ENCODE peak calls at places on chromosomes 6 and 20, in four cellular contexts. D is SK-N-SH, Q is GM12878, J is K562. Z is an unnamed sample.

GRCh38 chr6:100670056-100670455 is 205.3 kb upstream of the SIM1 start:
- DNase-seq in D (no peak), Q (no peak), J (no peak), Z (no peak)

GRCh38 chr6:101276066-101276465 is 117.4 kb upstream of the GRIK2 start:
- DNase-seq in D (no peak), Q (no peak), J (no peak), Z (no peak)

GRCh38 chr6:70110128-70111022 is 192.5 kb downstream of the COL9A1 start:
- DNase-seq in D (no peak), J (no peak), Q (no peak), Z (no peak)

GRCh38 chr6:137094411-137095008 is 49.7 kb upstream of the IL20RA start:
- DNase-seq in D (peak), J (peak), Q (peak), Z (peak)

GRCh38 chr20:47278907-47279348 is 77.6 kb downstream of the ZMYND8 start:
- DNase-seq in J (peak), D (no peak), Q (no peak), Z (no peak)

GRCh38 chr6:166651408-166651807 is 24.4 kb upstream of the RPS6KA2 start:
- DNase-seq in J (no peak), Q (no peak), D (no peak), Z (no peak)

GRCh38 chr6:21214738-21215448 is 378.7 kb upstream of the SOX4 start:
- DNase-seq in D (no peak), J (no peak), Q (no peak), Z (no peak)

GRCh38 chr6:117536317-117536716 is 53.8 kb downstream of the DCBLD1 start:
- DNase-seq in D (no peak), Q (no peak), J (no peak), Z (no peak)

GRCh38 chr6:2324166-2324953 is 79.0 kb upstream of the GMDS start:
- DNase-seq in J (no peak), Q (no peak), D (no peak), Z (no peak)

DNA sequence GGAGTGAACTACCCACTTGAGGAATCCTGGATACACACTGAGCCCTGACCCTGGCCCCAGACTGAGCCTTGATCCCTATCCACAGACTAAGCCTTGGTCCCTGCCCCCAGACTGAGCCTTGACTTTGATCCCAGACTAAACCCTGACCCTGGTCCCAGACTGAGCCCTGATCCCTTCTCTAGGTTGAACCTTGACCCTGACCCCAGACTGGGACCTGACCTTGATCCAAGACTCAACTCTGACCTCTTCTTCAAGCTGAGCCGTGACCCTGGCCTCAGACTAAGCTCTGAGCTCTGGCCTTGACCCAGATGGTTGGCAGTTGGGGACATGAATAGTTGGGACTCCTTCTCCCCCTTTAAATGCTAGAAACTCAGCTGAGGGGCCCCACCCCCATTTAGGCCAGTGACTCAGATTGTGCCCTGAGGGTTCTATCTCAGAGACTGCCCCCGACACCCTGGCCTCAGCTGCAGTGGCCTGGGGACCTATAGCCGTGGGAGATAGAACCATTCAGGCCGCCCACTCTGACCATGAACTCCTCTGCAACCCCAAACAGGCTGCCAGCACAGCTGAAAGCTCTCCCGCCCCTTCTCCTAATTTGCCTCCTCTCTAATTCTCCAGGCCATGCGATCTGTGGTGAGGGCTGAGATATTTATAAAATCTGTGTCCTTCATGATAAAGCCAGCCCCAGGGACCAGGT is 84.7 kb downstream of the DLGAP4 start:
- DNase-seq in Q (no peak), D (no peak), J (no peak), Z (no peak)
- TF ChIP-seq RCOR1 in Q (no peak), D (no peak), J (no peak), Z (no peak)

DNA sequence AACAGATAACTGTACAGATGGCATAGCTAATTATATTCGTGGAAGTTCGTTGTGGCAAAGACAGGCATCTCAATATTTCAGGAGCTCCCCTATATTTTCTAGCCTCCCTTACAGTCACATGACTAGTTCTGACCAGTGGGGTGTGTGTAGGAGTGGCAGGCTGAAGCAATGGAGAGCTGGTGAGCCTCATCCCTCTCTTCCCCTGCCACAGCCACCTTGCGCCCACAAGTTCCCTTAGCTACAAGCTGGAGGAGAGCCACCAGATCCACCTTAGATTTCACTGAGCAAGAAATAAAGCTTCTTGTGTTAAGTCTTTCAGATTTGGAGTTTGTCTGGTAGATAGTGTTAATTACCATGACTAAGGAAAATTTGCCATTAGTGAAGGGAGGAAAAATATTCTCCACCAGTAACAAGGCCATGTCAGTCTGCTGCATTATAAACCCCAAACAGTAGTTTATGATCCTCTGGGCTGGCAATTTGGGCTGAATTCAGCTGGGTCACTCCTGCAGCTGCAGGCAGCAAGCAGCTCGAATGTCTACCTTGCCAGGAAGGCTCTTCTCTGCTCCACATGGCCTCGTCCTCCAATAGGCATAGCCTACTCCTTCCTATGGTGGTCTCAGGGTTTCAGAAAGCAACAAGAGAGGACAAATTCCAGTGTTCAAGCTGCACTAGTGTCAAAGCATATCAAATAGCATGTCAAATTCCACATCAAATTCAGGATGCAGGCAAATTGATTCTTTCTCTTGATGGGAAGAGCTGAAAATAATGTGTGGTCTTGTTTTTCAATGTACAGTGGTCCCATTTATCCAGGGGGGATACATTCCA is 7.4 kb upstream of the RBCK1 start:
- DNase-seq in D (peak), J (peak), Q (no peak), Z (peak)
- TF ChIP-seq MAX in D (no peak), J (no peak), Q (no peak), Z (no peak)

GRCh38 chr6:34020278-34020677 is 125.6 kb downstream of the GRM4 start:
- DNase-seq in J (no peak), D (no peak), Q (no peak), Z (no peak)

GRCh38 chr6:34022250-34022872 is 123.5 kb downstream of the GRM4 start:
- DNase-seq in J (no peak), D (no peak), Q (no peak), Z (no peak)

GRCh38 chr6:34021001-34021838 is 124.7 kb downstream of the GRM4 start:
- DNase-seq in J (no peak), D (no peak), Q (no peak), Z (no peak)

GRCh38 chr6:34022873-34023255 is 123.0 kb downstream of the GRM4 start:
- DNase-seq in D (no peak), J (no peak), Q (no peak), Z (no peak)

GRCh38 chr6:34021839-34022190 is 124.1 kb downstream of the GRM4 start:
- DNase-seq in Q (no peak), J (no peak), D (no peak), Z (no peak)
- TF ChIP-seq RCOR1 in Q (no peak), J (no peak), D (no peak), Z (no peak)

DNA sequence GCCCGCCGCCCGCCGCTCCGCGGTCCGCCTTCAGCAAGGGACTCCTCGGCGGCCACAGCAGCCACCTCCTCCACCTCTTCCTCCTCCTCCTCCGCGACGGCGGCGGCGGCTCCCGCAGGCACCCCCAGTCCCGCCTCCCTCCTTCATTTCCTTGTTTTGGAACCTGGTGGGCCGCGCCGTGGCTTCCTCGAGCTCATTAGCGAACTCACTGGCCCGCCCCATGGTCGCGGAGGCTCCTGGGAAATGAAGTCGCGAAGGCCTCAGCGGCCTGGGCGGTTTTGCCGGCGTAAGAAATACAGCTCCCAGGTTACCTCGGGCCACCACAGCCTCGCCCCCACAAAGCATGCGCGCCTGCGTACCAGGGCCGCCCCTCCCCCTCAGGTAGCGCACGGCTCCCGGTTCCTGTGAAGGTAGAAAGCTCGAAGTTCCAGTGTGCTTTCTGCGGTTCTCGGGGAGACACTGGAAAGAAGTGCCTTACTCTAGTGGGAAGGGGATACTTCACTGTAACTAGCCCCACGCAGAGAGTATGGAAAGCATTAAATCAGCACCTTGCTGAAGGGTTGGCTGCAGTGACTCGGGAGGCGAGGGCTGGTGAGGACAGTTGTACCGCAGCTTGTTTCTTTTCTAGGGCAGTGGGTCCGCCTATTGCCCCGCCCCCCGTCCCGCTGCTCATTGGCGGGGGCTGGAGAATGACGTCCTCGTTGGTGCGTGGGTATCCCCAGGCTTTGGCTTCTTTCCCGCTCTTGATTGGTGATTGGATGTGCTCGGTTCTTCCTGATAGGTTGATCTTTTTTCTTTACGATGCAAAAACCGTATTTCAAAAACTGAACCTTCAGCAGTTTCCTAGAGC is at the start of gene CDK19:
- DNase-seq in Q (peak), D (peak), J (peak), Z (peak)
- TF ChIP-seq MAX in Q (peak), D (peak), J (peak), Z (peak)

GRCh38 chr6:154161689-154162088 is 122.6 kb downstream of the OPRM1 start:
- DNase-seq in Q (peak), J (no peak), D (no peak), Z (no peak)

GRCh38 chr6:154167163-154167562 is 128.1 kb downstream of the OPRM1 start:
- DNase-seq in J (no peak), Q (no peak), D (no peak), Z (no peak)

GRCh38 chr6:154166140-154166539 is 127.1 kb downstream of the OPRM1 start:
- DNase-seq in J (peak), Q (no peak), D (no peak), Z (no peak)

GRCh38 chr6:154165488-154165887 is 126.4 kb downstream of the OPRM1 start:
- DNase-seq in J (no peak), Q (no peak), D (no peak), Z (no peak)

GRCh38 chr6:154164397-154164796 is 125.4 kb downstream of the OPRM1 start:
- DNase-seq in D (no peak), Q (no peak), J (no peak), Z (no peak)
- TF ChIP-seq RCOR1 in D (no peak), Q (no peak), J (no peak), Z (no peak)

GRCh38 chr20:58019850-58020625 is 208.4 kb downstream of the ANKRD60 start:
- DNase-seq in D (no peak), J (no peak), Q (no peak), Z (no peak)
- TF ChIP-seq MAX in D (no peak), J (no peak), Q (no peak), Z (no peak)

GRCh38 chr6:31129130-31129529 is 8.9 kb upstream of the CDSN start:
- DNase-seq in D (no peak), J (no peak), Q (no peak), Z (no peak)

GRCh38 chr6:31125586-31126363 is 5.5 kb upstream of the CDSN start:
- DNase-seq in J (no peak), D (no peak), Q (no peak), Z (peak)

GRCh38 chr6:31126416-31127175 is 6.3 kb upstream of the CDSN start:
- DNase-seq in Q (no peak), D (no peak), J (peak), Z (no peak)

GRCh38 chr6:31130751-31131150 is 8.1 kb downstream of the PSORS1C2 start:
- DNase-seq in D (no peak), Q (no peak), J (no peak), Z (no peak)

GRCh38 chr6:31128093-31128676 is 7.9 kb upstream of the CDSN start:
- DNase-seq in J (peak), Q (peak), D (peak), Z (peak)
- TF ChIP-seq RCOR1 in J (no peak), Q (no peak), D (no peak), Z (no peak)

GRCh38 chr6:83824831-83825230 is 28.3 kb upstream of the RIPPLY2 start:
- DNase-seq in D (no peak), Q (no peak), J (no peak), Z (no peak)
- TF ChIP-seq MAX in D (no peak), Q (no peak), J (no peak), Z (no peak)